ENCODE peak calls at places on chromosomes 16 and 17, in six cellular contexts. U, W, M, S, V and B are unnamed samples.

GRCh38 chr16:3842994-3843393 is 37.5 kb downstream of the CREBBP start:
- DNase-seq in U (no peak), W (no peak), M (no peak), S (no peak), V (no peak), B (no peak)

GRCh38 chr17:67365762-67366192 is 600 bp downstream of the PSMD12 start:
- DNase-seq in U (no peak), W (no peak), M (no peak), S (no peak), V (no peak), B (no peak)

GRCh38 chr17:81129711-81130367 is 35.5 kb upstream of the PVALEF start:
- DNase-seq in U (no peak), W (no peak), M (no peak), S (no peak), V (peak; percentile 17), B (no peak)

GRCh38 chr16:69150146-69150865 is 17.9 kb downstream of the UTP4 start:
- DNase-seq in U (peak; percentile 39), W (peak; percentile 76), M (peak; percentile 7), S (peak; percentile 31), V (no peak), B (no peak)

GRCh38 chr16:48236286-48236685 is 7.8 kb upstream of the LONP2 start:
- DNase-seq in U (no peak), W (no peak), M (no peak), S (no peak), V (no peak), B (no peak)

GRCh38 chr16:55832788-55833583 is at the start of gene CES1:
- DNase-seq in U (no peak), W (no peak), M (no peak), S (no peak), V (no peak), B (no peak)

GRCh38 chr17:962650-963049 is 16.9 kb downstream of the NXN start:
- DNase-seq in U (no peak), W (no peak), M (no peak), S (no peak), V (no peak), B (no peak)

GRCh38 chr17:70021726-70022125 is 53.3 kb upstream of the KCNJ16 start:
- DNase-seq in U (no peak), W (no peak), M (no peak), S (no peak), V (no peak), B (no peak)

GRCh38 chr17:56142325-56142724 is 10.9 kb upstream of the ANKFN1 start:
- DNase-seq in U (peak; percentile 49), W (no peak), M (no peak), S (no peak), V (no peak), B (no peak)

GRCh38 chr17:75854111-75854748 is 905 bp downstream of the WBP2 start:
- DNase-seq in U (no peak), W (no peak), M (no peak), S (no peak), V (no peak), B (no peak)

GRCh38 chr16:990516-991291 is 9.1 kb downstream of the SOX8 start:
- DNase-seq in U (no peak), W (no peak), M (peak; percentile 78), S (no peak), V (peak; percentile 76), B (peak; percentile 63)

GRCh38 chr16:24815052-24815451 is 30.7 kb upstream of the SLC5A11 start:
- DNase-seq in U (no peak), W (no peak), M (no peak), S (no peak), V (no peak), B (no peak)

GRCh38 chr16:56825821-56826220 is 39.2 kb upstream of the SLC12A3 start:
- DNase-seq in U (no peak), W (no peak), M (no peak), S (no peak), V (no peak), B (no peak)

GRCh38 chr17:14118951-14119350 is 49.6 kb downstream of the COX10 start:
- DNase-seq in U (no peak), W (no peak), M (no peak), S (no peak), V (no peak), B (no peak)

GRCh38 chr16:71357681-71358080 is 842 bp upstream of the CALB2 start:
- DNase-seq in U (no peak), W (peak; percentile 11), M (no peak), S (no peak), V (no peak), B (no peak)

GRCh38 chr17:74268554-74268953 is 5.5 kb upstream of the DNAI2 start:
- DNase-seq in U (no peak), W (no peak), M (no peak), S (no peak), V (no peak), B (no peak)

GRCh38 chr16:79355600-79356358 is 244.8 kb downstream of the MAF start:
- DNase-seq in U (no peak), W (no peak), M (no peak), S (no peak), V (no peak), B (no peak)

GRCh38 chr16:27398894-27399853 is 2.8 kb upstream of the IL21R start:
- DNase-seq in U (no peak), W (no peak), M (no peak), S (no peak), V (no peak), B (no peak)

GRCh38 chr16:81600275-81600674 is 155.7 kb downstream of the CMIP start:
- DNase-seq in U (no peak), W (no peak), M (no peak), S (no peak), V (no peak), B (no peak)

GRCh38 chr17:48841395-48841831 is 10.6 kb downstream of the CALCOCO2 start:
- DNase-seq in U (no peak), W (no peak), M (no peak), S (no peak), V (no peak), B (no peak)